ENCODE peak calls at places on chromosome 22, in nine cellular contexts. One of them, this sample, is unnamed.

GRCh38 chr22:47177334-47177815 is 414.9 kb downstream of the TBC1D22A start:
- DNase-seq in nephron progenitor cell: no peak
- DNase-seq in natural killer cell: no peak
- DNase-seq in nucleus accumbens: no peak
- DNase-seq in activated naive CD8-positive, alpha-beta T cell treated with anti-CD3 and anti-CD28 coated beads for 36 hours: no peak
- DNase-seq in fibroblast of pulmonary artery: no peak
- DNase-seq in NCI-H2081: no peak
- DNase-seq in activated naive CD4-positive, alpha-beta T cell treated with Interleukin-2 at 50 U/mL for 16 hours: no peak
- DNase-seq in EL: no peak
- DNase-seq in this sample: no peak

GRCh38 chr22:43378011-43378704 is 33.7 kb upstream of the MPPED1 start:
- DNase-seq in EL: peak; percentile 39
- DNase-seq in fibroblast of pulmonary artery: peak; percentile 24
- DNase-seq in activated naive CD8-positive, alpha-beta T cell treated with anti-CD3 and anti-CD28 coated beads for 36 hours: no peak
- DNase-seq in natural killer cell: no peak
- DNase-seq in nucleus accumbens: no peak
- DNase-seq in nephron progenitor cell: no peak
- DNase-seq in activated naive CD4-positive, alpha-beta T cell treated with Interleukin-2 at 50 U/mL for 16 hours: no peak
- DNase-seq in NCI-H2081: no peak
- DNase-seq in this sample: no peak

GRCh38 chr22:47296405-47297260 is 534.2 kb downstream of the TBC1D22A start:
- DNase-seq in natural killer cell: no peak
- DNase-seq in nephron progenitor cell: no peak
- DNase-seq in fibroblast of pulmonary artery: no peak
- DNase-seq in EL: no peak
- DNase-seq in nucleus accumbens: no peak
- DNase-seq in activated naive CD8-positive, alpha-beta T cell treated with anti-CD3 and anti-CD28 coated beads for 36 hours: no peak
- DNase-seq in activated naive CD4-positive, alpha-beta T cell treated with Interleukin-2 at 50 U/mL for 16 hours: no peak
- DNase-seq in NCI-H2081: no peak
- DNase-seq in this sample: no peak

GRCh38 chr22:46083383-46084350 is 66.7 kb upstream of the PPARA start:
- DNase-seq in activated naive CD8-positive, alpha-beta T cell treated with anti-CD3 and anti-CD28 coated beads for 36 hours: no peak
- DNase-seq in NCI-H2081: no peak
- DNase-seq in natural killer cell: no peak
- DNase-seq in fibroblast of pulmonary artery: no peak
- DNase-seq in nephron progenitor cell: no peak
- DNase-seq in nucleus accumbens: no peak
- DNase-seq in activated naive CD4-positive, alpha-beta T cell treated with Interleukin-2 at 50 U/mL for 16 hours: no peak
- DNase-seq in EL: no peak
- DNase-seq in this sample: no peak

GRCh38 chr22:35305525-35306070 is 5.9 kb downstream of the TOM1 start:
- DNase-seq in EL: peak; percentile 17
- DNase-seq in natural killer cell: no peak
- DNase-seq in NCI-H2081: no peak
- DNase-seq in fibroblast of pulmonary artery: no peak
- DNase-seq in nephron progenitor cell: no peak
- DNase-seq in activated naive CD4-positive, alpha-beta T cell treated with Interleukin-2 at 50 U/mL for 16 hours: no peak
- DNase-seq in activated naive CD8-positive, alpha-beta T cell treated with anti-CD3 and anti-CD28 coated beads for 36 hours: no peak
- DNase-seq in nucleus accumbens: no peak
- DNase-seq in this sample: no peak

GRCh38 chr22:23574371-23574811 is 5.7 kb downstream of the IGLL1 start:
- DNase-seq in nephron progenitor cell: peak; percentile 28
- DNase-seq in natural killer cell: no peak
- DNase-seq in EL: no peak
- DNase-seq in nucleus accumbens: no peak
- DNase-seq in fibroblast of pulmonary artery: no peak
- DNase-seq in activated naive CD4-positive, alpha-beta T cell treated with Interleukin-2 at 50 U/mL for 16 hours: no peak
- DNase-seq in activated naive CD8-positive, alpha-beta T cell treated with anti-CD3 and anti-CD28 coated beads for 36 hours: no peak
- DNase-seq in NCI-H2081: no peak
- DNase-seq in this sample: no peak

GRCh38 chr22:40534379-40535188 is 101.9 kb downstream of the MRTFA start:
- DNase-seq in fibroblast of pulmonary artery: peak; percentile 53
- DNase-seq in natural killer cell: no peak
- DNase-seq in NCI-H2081: no peak
- DNase-seq in activated naive CD8-positive, alpha-beta T cell treated with anti-CD3 and anti-CD28 coated beads for 36 hours: no peak
- DNase-seq in nephron progenitor cell: no peak
- DNase-seq in EL: peak; percentile 72
- DNase-seq in activated naive CD4-positive, alpha-beta T cell treated with Interleukin-2 at 50 U/mL for 16 hours: no peak
- DNase-seq in nucleus accumbens: no peak
- DNase-seq in this sample: peak; percentile 31

GRCh38 chr22:27726726-27727449 is 74.7 kb downstream of the MN1 start:
- DNase-seq in NCI-H2081: no peak
- DNase-seq in fibroblast of pulmonary artery: peak; percentile 93
- DNase-seq in natural killer cell: no peak
- DNase-seq in activated naive CD8-positive, alpha-beta T cell treated with anti-CD3 and anti-CD28 coated beads for 36 hours: no peak
- DNase-seq in activated naive CD4-positive, alpha-beta T cell treated with Interleukin-2 at 50 U/mL for 16 hours: no peak
- DNase-seq in EL: peak; percentile 66
- DNase-seq in nephron progenitor cell: peak; percentile 35
- DNase-seq in nucleus accumbens: no peak
- DNase-seq in this sample: peak; percentile 91

GRCh38 chr22:28021998-28022660 is 103.1 kb upstream of the PITPNB start:
- DNase-seq in nephron progenitor cell: no peak
- DNase-seq in natural killer cell: no peak
- DNase-seq in nucleus accumbens: no peak
- DNase-seq in EL: no peak
- DNase-seq in activated naive CD4-positive, alpha-beta T cell treated with Interleukin-2 at 50 U/mL for 16 hours: no peak
- DNase-seq in activated naive CD8-positive, alpha-beta T cell treated with anti-CD3 and anti-CD28 coated beads for 36 hours: no peak
- DNase-seq in NCI-H2081: no peak
- DNase-seq in fibroblast of pulmonary artery: no peak
- DNase-seq in this sample: no peak